ENCODE peak calls at places on chromosomes 13 and 19, in six cellular contexts. O is NCI-H1105; B is stimulated activated CD4-positive, alpha-beta T cell treated with anti-CD3 and anti-CD28 coated beads, Interleukin-15, amount 100 ng/mL, for 1 hour; X is endothelial cell; K is foreskin fibroblast; P is caudate nucleus. I is an unnamed sample.

GRCh38 chr13:27130223-27131015 is 41.2 kb downstream of the USP12 start:
- DNase-seq in X (no peak), P (no peak), K (peak; percentile 21), B (no peak), O (no peak), I (no peak)

GRCh38 chr19:35348909-35349611 is 1.4 kb downstream of the FFAR1 start:
- DNase-seq in K (no peak), O (no peak), X (no peak), P (no peak), B (no peak), I (no peak)

GRCh38 chr13:73059460-73060250 is 850 bp downstream of the KLF5 start:
- DNase-seq in X (peak; percentile 57), K (peak; percentile 18), P (peak; percentile 51), B (peak; percentile 34), O (no peak), I (no peak)

GRCh38 chr13:42066542-42066941 is 18.1 kb downstream of the DGKH start:
- DNase-seq in K (peak; percentile 80), X (no peak), P (no peak), B (no peak), O (no peak), I (no peak)

GRCh38 chr19:28377077-28377476 is 835.9 kb downstream of the UQCRFS1 start:
- DNase-seq in X (no peak), P (no peak), B (no peak), K (no peak), O (no peak), I (no peak)

GRCh38 chr19:29596080-29596479 is 10.0 kb upstream of the POP4 start:
- DNase-seq in X (no peak), P (no peak), K (no peak), O (no peak), B (no peak), I (no peak)

GRCh38 chr19:14165986-14166385 is 29.6 kb upstream of the ASF1B start:
- DNase-seq in O (no peak), K (no peak), X (no peak), P (no peak), B (no peak), I (no peak)

GRCh38 chr13:49932868-49933267 is 3.3 kb downstream of the SPRYD7 start:
- DNase-seq in O (no peak), P (no peak), B (no peak), X (no peak), K (no peak), I (no peak)

GRCh38 chr13:87677334-87678234 is 6.4 kb downstream of the SLITRK5 start:
- DNase-seq in K (no peak), B (no peak), O (peak; percentile 39), P (peak; percentile 65), X (peak; percentile 33), I (no peak)

GRCh38 chr19:35828694-35829301 is 16.2 kb upstream of the PRODH2 start:
- DNase-seq in O (no peak), X (peak; percentile 78), P (no peak), K (peak; percentile 52), B (peak; percentile 27), I (no peak)

GRCh38 chr19:51354742-51355148 is 11.4 kb downstream of the ETFB start:
- DNase-seq in O (no peak), X (peak; percentile 46), P (peak; percentile 14), K (no peak), B (no peak), I (no peak)

GRCh38 chr13:111912453-111912866 is 154.5 kb upstream of the SOX1 start:
- DNase-seq in B (no peak), K (no peak), O (no peak), X (no peak), P (no peak), I (no peak)

GRCh38 chr13:78910147-78910546 is 251.2 kb upstream of the OBI1 start:
- DNase-seq in O (no peak), B (no peak), P (no peak), X (no peak), K (no peak), I (no peak)

GRCh38 chr19:11346104-11346940 is at the start of the genes CCDC159 and TMEM205:
- DNase-seq in B (peak; percentile 94), O (peak; percentile 99), P (peak; percentile 97), K (peak; percentile 99), X (peak; percentile 96), I (peak; percentile 87)

GRCh38 chr13:78875792-78876580 is 217.0 kb upstream of the OBI1 start:
- DNase-seq in X (no peak), P (no peak), K (no peak), O (no peak), B (no peak), I (no peak)

GRCh38 chr13:48400820-48401219 is 12.1 kb downstream of the LPAR6 start:
- DNase-seq in K (peak; percentile 72), P (no peak), B (no peak), X (no peak), O (no peak), I (no peak)